ENCODE peak calls at places on chromosome 19, in five cellular contexts. O is SK-N-SH, E is IMR-90, B is HepG2, H is neural progenitor cell. T is an unnamed sample.

GRCh38 chr19:19900124-19900523 is 622 bp upstream of the ZNF93 start:
- DNase-seq in O (peak), B (no peak), E (peak), H (no peak), T (no peak)

GRCh38 chr19:18776736-18777135 is 14.4 kb downstream of the COMP start:
- DNase-seq in H (no peak), B (no peak), O (no peak), E (peak), T (no peak)

GRCh38 chr19:4606921-4607678 is 32.2 kb upstream of the TNFAIP8L1 start:
- DNase-seq in E (no peak), O (peak), H (peak), B (no peak), T (peak)

GRCh38 chr19:30447276-30447870 is 75.2 kb downstream of the ZNF536 start:
- DNase-seq in B (no peak), H (no peak), O (no peak), E (no peak), T (no peak)

GRCh38 chr19:57566396-57567256 is 7.0 kb upstream of the ZNF550 start:
- DNase-seq in O (no peak), B (no peak), H (peak), E (peak), T (no peak)

GRCh38 chr19:55641376-55642152 is 762 bp downstream of the ZNF580 start:
- DNase-seq in H (peak), E (peak), O (peak), B (no peak), T (no peak)

GRCh38 chr19:5642204-5642603 is 19.3 kb downstream of the SAFB start:
- DNase-seq in H (no peak), O (no peak), E (no peak), B (no peak), T (no peak)

GRCh38 chr19:42030605-42031004 is 36.6 kb upstream of the ATP1A3 start:
- DNase-seq in B (no peak), E (no peak), O (no peak), H (no peak), T (no peak)

GRCh38 chr19:58279925-58280316 is 1.2 kb downstream of the ZNF8 start:
- DNase-seq in H (no peak), E (no peak), B (no peak), O (no peak), T (no peak)

GRCh38 chr19:50422397-50423278 is 3.9 kb downstream of the SPIB start:
- DNase-seq in B (no peak), O (no peak), E (no peak), H (no peak), T (no peak)

GRCh38 chr19:30522359-30522758 is 150.2 kb downstream of the ZNF536 start:
- DNase-seq in O (no peak), B (no peak), H (no peak), E (no peak), T (no peak)

GRCh38 chr19:4583961-4584669 is 24.6 kb upstream of the SEMA6B start:
- DNase-seq in E (no peak), B (peak), O (peak), H (peak), T (peak)

GRCh38 chr19:41222240-41222639 is 3.2 kb downstream of the AXL start:
- DNase-seq in B (no peak), O (no peak), H (no peak), E (no peak), T (no peak)

GRCh38 chr19:3162418-3163229 is 15.9 kb upstream of the S1PR4 start:
- DNase-seq in E (no peak), H (no peak), B (peak), O (peak), T (no peak)

GRCh38 chr19:18457478-18458331 is 19.8 kb upstream of the ISYNA1 start:
- DNase-seq in B (no peak), H (no peak), O (no peak), E (no peak), T (no peak)

GRCh38 chr19:41999071-41999877 is 5.2 kb upstream of the ATP1A3 start:
- DNase-seq in O (peak), E (no peak), H (peak), B (no peak), T (no peak)

GRCh38 chr19:49986354-49986753 is 25.4 kb upstream of the SIGLEC11 start:
- DNase-seq in E (no peak), H (no peak), B (no peak), O (no peak), T (no peak)

GRCh38 chr19:425056-425455 is 16.1 kb upstream of the C2CD4C start:
- DNase-seq in E (no peak), B (no peak), H (no peak), O (no peak), T (no peak)

GRCh38 chr19:48751835-48752510 is 468 bp downstream of the FUT1 start:
- DNase-seq in E (no peak), O (no peak), H (peak), B (no peak), T (peak)

GRCh38 chr19:5042556-5042955 is 73.6 kb downstream of the KDM4B start:
- DNase-seq in H (peak), E (no peak), B (no peak), O (no peak), T (no peak)

GRCh38 chr19:7294571-7295212 is 478 bp upstream of the INSR start:
- DNase-seq in O (peak), H (peak), E (peak), B (peak), T (peak)

GRCh38 chr19:10408511-10409291 is 5.4 kb upstream of the CDC37 start:
- DNase-seq in E (no peak), H (no peak), B (no peak), O (peak), T (no peak)

GRCh38 chr19:542173-542866 is 1.5 kb upstream of the GZMM start:
- DNase-seq in B (no peak), E (no peak), H (no peak), O (no peak), T (no peak)

GRCh38 chr19:28608292-28608691 is 604.7 kb downstream of the UQCRFS1 start:
- DNase-seq in O (no peak), E (no peak), H (no peak), B (no peak), T (no peak)

GRCh38 chr19:40241809-40242384 is 15.4 kb upstream of the CCNP start:
- DNase-seq in O (no peak), H (no peak), E (no peak), B (no peak), T (peak)

GRCh38 chr19:56637976-56638555 is 4.9 kb upstream of the SMIM17 start:
- DNase-seq in H (peak), B (peak), O (no peak), E (peak), T (peak)

GRCh38 chr19:42350417-42350816 is 25.0 kb downstream of the MEGF8 start:
- DNase-seq in O (no peak), E (no peak), B (no peak), H (no peak), T (no peak)

GRCh38 chr19:55086730-55087541 is 11.3 kb downstream of the EPS8L1 start:
- DNase-seq in B (no peak), E (peak), H (peak), O (peak), T (peak)

GRCh38 chr19:55189424-55189823 is 9.3 kb upstream of the SYT5 start:
- DNase-seq in H (no peak), E (peak), B (no peak), O (no peak), T (peak)

GRCh38 chr19:58385313-58386165 is 1.5 kb upstream of the RPS5 start:
- DNase-seq in B (no peak), O (no peak), H (no peak), E (no peak), T (no peak)

GRCh38 chr19:55652311-55653078 is 2.3 kb upstream of the U2AF2 start:
- DNase-seq in B (no peak), H (no peak), E (no peak), O (no peak), T (no peak)

GRCh38 chr19:42589792-42590191 is 4.9 kb downstream of the CEACAM8 start:
- DNase-seq in O (no peak), E (no peak), B (no peak), H (no peak), T (no peak)

GRCh38 chr19:9967326-9967725 is 31.0 kb upstream of the OLFM2 start:
- DNase-seq in E (peak), B (no peak), O (no peak), H (no peak), T (no peak)

GRCh38 chr19:17235618-17236413 is 9.8 kb downstream of the OCEL1 start:
- DNase-seq in O (peak), H (peak), B (no peak), E (peak), T (peak)

DNA sequence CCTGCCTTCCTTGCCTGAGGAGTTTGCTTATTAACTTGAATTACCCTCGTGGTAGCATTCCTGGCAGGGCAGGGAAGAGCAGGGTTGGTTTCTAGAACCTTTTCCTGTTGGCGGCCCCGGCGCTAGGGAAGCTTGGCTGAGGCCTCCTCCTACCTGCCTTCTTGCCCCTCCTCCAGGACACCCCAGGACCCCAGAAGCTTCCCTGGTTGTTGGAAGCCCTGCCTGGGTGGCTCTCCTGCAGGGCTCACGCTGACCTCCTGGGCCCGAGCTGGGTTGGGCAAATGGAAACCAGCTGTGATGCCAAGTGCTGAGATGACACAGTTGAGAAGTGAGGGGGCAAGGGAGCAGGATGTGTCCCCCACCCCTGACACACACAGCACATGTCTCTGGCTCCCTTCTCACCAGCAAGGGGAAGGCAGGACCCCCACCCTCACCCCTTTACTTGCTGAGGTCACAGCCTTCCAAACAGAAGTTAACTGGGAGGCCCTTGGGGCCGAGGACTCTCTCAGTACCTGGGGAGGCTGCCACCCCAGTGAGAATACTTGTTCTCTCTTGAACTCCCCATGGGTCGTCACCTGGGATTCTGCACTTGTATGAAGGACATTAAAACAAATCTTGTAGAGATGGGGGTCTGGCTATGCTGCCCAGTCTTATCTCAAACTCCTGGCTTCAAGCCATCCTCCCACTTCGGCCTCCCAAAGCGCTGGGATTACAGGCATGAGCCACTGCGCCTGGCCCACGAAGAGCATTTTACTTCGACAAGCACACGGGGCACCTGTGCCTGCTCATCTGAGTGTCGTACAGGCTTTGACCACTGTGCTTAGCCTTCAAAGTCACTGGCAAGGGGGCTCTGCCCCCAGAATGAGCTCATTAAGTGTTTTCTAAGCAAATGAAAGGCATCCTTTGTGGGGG is 10.5 kb downstream of the CEBPA start:
- DNase-seq in O (no peak), H (no peak), B (no peak), E (no peak), T (no peak)
- H3K9ac ChIP-seq in O (no peak), H (no peak), B (peak), E (no peak), T (no peak)

DNA sequence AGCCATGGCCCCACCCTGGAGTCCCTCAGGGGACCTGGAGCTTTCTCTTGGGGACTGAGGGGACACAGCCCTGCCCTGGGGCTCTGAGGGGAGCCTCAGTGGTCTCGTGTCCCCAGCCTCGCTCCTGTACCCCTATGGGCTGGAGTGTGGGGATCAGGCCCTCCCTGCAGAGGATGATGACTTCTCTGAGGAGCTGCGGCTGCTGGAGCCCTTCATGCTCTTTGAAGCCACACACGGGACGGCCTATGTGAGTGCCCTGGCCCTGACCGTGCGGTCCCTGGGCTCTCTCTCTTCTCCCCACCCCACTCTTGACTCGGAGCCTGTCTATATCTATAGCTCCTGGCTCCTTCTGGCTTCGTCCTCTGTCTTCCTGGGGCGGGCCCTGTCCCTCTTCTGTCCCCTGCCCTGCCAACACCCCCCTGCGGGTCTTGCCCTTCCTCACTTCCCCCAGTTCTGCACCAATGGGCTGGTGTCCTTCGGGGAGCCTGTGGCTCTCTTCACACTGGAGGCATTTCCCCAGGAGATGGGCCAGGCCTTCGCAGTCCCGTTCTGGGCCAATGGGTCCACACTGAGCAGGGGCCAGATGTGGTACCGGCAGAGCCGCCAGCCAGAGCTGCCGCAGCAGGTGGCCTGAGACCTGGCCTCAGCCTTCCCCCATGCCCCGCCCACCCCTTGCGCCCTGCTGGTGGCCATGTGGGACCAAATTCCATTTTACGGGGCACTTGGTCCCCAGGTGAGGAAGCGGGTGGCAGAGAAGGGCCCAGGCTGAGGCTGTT is 33.1 kb downstream of the HPN start:
- DNase-seq in H (no peak), E (no peak), O (no peak), B (no peak), T (no peak)
- H3K4me3 ChIP-seq in H (no peak), E (no peak), O (no peak), B (no peak), T (no peak)

GRCh38 chr19:46481947-46482346 is 10.6 kb upstream of the PNMA8A start:
- DNase-seq in B (no peak), H (no peak), E (peak), O (no peak), T (no peak)
- H3K9ac ChIP-seq in B (no peak), H (no peak), E (peak), O (no peak), T (no peak)

GRCh38 chr19:8393192-8393870 is 3.2 kb downstream of the RAB11B start:
- DNase-seq in H (no peak), E (no peak), O (no peak), B (no peak), T (no peak)
- H3K4me3 ChIP-seq in H (no peak), E (no peak), O (no peak), B (peak), T (no peak)

GRCh38 chr19:1704339-1704738 is 49.0 kb upstream of the ONECUT3 start:
- DNase-seq in B (no peak), H (no peak), O (no peak), E (no peak), T (no peak)

GRCh38 chr19:1699386-1699785 is 47.0 kb upstream of the TCF3 start:
- DNase-seq in E (no peak), B (no peak), H (no peak), O (no peak), T (no peak)

GRCh38 chr19:1699998-1700732 is 47.8 kb upstream of the TCF3 start:
- DNase-seq in H (no peak), B (no peak), O (peak), E (no peak), T (no peak)

GRCh38 chr19:1700733-1701663 is 48.6 kb upstream of the TCF3 start:
- DNase-seq in O (peak), B (no peak), H (no peak), E (no peak), T (no peak)

DNA sequence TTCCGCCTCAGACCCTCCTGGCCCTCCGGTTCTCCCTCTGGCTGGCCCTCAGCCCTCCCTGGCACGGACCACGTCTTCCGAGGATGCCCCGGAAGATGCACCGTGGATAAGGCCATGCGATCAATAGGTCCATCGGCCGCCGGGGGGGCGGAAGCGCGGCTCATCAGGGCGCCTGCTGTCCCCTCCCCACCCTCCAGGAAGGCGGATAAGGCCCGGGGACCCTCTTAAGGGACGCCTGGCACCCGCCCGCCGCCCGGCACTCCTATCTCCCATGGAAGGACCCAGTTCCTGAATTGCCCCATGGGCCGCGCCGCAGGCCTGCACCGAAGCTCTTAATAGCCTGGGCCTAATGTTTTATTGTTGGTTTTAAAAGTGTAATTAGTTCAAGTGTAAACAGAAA is 46.2 kb upstream of the TCF3 start:
- DNase-seq in B (no peak), E (no peak), O (no peak), H (no peak), T (no peak)
- H3K9ac ChIP-seq in B (no peak), E (no peak), O (no peak), H (no peak), T (no peak)

DNA sequence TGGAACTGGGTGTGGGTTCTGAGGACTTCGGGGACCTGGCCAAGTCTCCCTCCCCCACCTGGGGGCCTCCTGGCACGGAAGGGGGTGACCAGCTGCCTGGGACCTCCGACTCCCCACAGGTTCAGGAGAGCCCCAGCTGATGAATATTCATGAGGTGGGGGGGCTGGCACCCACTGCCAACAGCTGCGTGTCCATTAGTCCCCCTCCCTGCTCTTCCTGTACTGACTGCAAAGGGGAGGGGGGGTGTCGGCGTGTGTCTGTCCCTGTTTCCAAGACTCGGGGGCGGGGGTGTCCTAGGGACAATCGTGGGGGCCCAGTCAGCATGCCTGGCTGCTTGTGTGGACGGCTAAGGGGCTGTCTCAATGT is 10.6 kb upstream of the NFIX start:
- DNase-seq in E (no peak), O (no peak), B (no peak), H (no peak), T (no peak)
- H3K4me3 ChIP-seq in E (no peak), O (no peak), B (peak), H (no peak), T (no peak)

GRCh38 chr19:38713865-38714264 is 30.4 kb downstream of the CAPN12 start:
- DNase-seq in B (no peak), E (no peak), O (no peak), H (no peak), T (no peak)

GRCh38 chr19:38710928-38711725 is 33.1 kb downstream of the CAPN12 start:
- DNase-seq in H (no peak), O (no peak), B (no peak), E (no peak), T (no peak)

GRCh38 chr19:38711726-38712153 is 32.5 kb downstream of the CAPN12 start:
- DNase-seq in E (peak), O (no peak), B (no peak), H (no peak), T (no peak)

GRCh38 chr19:38713227-38713649 is 31.0 kb downstream of the CAPN12 start:
- DNase-seq in E (peak), B (no peak), O (no peak), H (no peak), T (no peak)

GRCh38 chr19:38712161-38712748 is 32.0 kb downstream of the CAPN12 start:
- DNase-seq in O (no peak), B (no peak), H (no peak), E (no peak), T (no peak)
- H3K9ac ChIP-seq in O (no peak), B (no peak), H (no peak), E (no peak), T (no peak)

GRCh38 chr19:1854032-1854541 is 5.8 kb upstream of the REXO1 start:
- DNase-seq in B (no peak), E (no peak), H (no peak), O (no peak), T (no peak)
- H3K4me3 ChIP-seq in B (no peak), E (no peak), H (no peak), O (no peak), T (no peak)

DNA sequence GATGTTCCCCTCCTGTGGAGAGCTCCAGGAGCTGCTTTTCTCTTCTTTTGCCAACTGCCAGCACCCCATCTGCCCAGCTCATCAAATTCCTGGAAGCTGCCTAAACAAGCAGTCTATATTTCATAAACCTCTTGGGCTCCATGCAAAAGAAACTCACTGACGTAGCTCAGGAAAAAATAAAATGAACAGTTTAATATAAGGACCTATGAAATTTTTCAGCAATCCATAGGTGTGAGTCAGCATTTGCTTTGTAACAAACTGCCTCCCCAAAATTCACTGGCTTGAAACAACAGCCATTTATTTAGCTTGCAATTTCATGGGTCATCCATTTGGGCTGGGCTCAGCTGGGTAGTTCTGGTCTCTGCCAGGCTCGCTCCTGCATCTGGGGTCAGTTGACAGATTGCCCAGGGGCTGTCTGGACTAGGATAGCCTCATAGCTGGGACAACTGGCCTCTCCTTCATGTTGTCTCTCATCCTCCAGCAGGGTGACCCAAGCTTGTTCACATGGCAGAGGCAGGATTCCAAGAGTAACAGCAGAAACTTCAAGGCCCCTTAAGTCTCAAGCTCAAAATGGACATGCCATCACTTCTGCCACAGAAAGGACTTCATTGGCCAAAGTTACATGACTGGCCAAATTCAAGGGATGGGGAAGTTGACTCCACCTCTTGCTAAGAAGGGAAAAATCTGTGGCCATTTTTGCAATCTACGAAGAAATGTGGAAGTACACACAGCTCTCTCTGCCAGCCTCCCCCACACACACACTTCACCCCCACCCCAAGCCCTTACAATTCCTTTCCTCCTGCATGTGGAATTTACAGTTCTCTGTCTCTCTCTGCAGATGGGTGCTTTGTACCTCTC is 7.9 kb upstream of the PVR start:
- DNase-seq in O (no peak), E (peak), B (no peak), H (no peak), T (no peak)
- H3K9ac ChIP-seq in O (no peak), E (no peak), B (no peak), H (no peak), T (no peak)

T was measured in endothelial cell of umbilical vein.